ENCODE peak calls at places on chromosomes 3 and 15, in five cellular contexts. Y is activated CD4-positive, alpha-beta T cell treated with anti-CD3 and anti-CD28 coated beads for 24 hours; F is SW 1271; I is GDM1; B is mesenchymal stem cell. T is an unnamed sample.
A peak's percentile ranks its signal among the peaks of the same experiment; 100 is the strongest.

GRCh38 chr15:38872732-38873131 is 308.1 kb upstream of the RASGRP1 start:
- DNase-seq in I (no peak), F (no peak), Y (no peak), B (no peak), T (no peak)

GRCh38 chr15:91407237-91407889 is 307.3 kb downstream of the SV2B start:
- DNase-seq in Y (no peak), I (peak; percentile 47), F (peak; percentile 30), B (no peak), T (no peak)

GRCh38 chr3:66386925-66387650 is 113.7 kb downstream of the LRIG1 start:
- DNase-seq in I (no peak), Y (no peak), F (no peak), B (peak; percentile 76), T (peak; percentile 60)

GRCh38 chr15:31303434-31304073 is 23.1 kb upstream of the KLF13 start:
- DNase-seq in B (no peak), Y (no peak), I (no peak), F (no peak), T (no peak)

GRCh38 chr3:104279617-104280016 is 1087.1 kb upstream of the ALCAM start:
- DNase-seq in I (no peak), F (no peak), Y (no peak), B (peak; percentile 73), T (no peak)

GRCh38 chr3:122697952-122698625 is 17.4 kb downstream of the PARP14 start:
- DNase-seq in Y (no peak), B (no peak), F (no peak), I (no peak), T (peak; percentile 86)

GRCh38 chr15:46786886-46787285 is 930.4 kb upstream of the SEMA6D start:
- DNase-seq in B (peak; percentile 8), Y (no peak), I (no peak), F (no peak), T (no peak)

GRCh38 chr15:50523736-50524318 is 22.6 kb downstream of the USP50 start:
- DNase-seq in B (no peak), F (no peak), Y (no peak), I (no peak), T (no peak)

GRCh38 chr15:89998141-89998661 is 2.9 kb upstream of the ZNF710 start:
- DNase-seq in Y (no peak), I (no peak), F (no peak), B (peak; percentile 81), T (no peak)

GRCh38 chr15:57746752-57747151 is 40.2 kb downstream of the POLR2M start:
- DNase-seq in Y (no peak), B (no peak), F (no peak), I (no peak), T (no peak)

GRCh38 chr3:127284258-127284657 is 3.6 kb downstream of the PRR20G start:
- DNase-seq in F (no peak), I (no peak), Y (no peak), B (no peak), T (no peak)

T was measured in naive B cell.